ENCODE peak calls at places on chromosome 20, in six cellular contexts. One of them, this sample, is unnamed. For H3K36me3, the result is how much of the 10 kb centered on the place peaks cover.

GRCh38 chr20:4373454-4373853 is 348.3 kb upstream of the PRND start:
- DNase-seq in HCT116: no peak
- DNase-seq in upper lobe of right lung: no peak
- DNase-seq in neural progenitor cell: no peak
- DNase-seq in heart right ventricle: no peak
- DNase-seq in naive thymus-derived CD4-positive, alpha-beta T cell: no peak
- DNase-seq in this sample: no peak

GRCh38 chr20:36461600-36462439 is 79.5 kb upstream of the MYL9 start:
- DNase-seq in naive thymus-derived CD4-positive, alpha-beta T cell: peak
- DNase-seq in upper lobe of right lung: peak
- DNase-seq in HCT116: no peak
- DNase-seq in heart right ventricle: peak
- DNase-seq in neural progenitor cell: peak
- DNase-seq in this sample: peak

GRCh38 chr20:23296841-23297701 is 53.5 kb upstream of the NXT1 start:
- DNase-seq in neural progenitor cell: peak
- DNase-seq in HCT116: no peak
- DNase-seq in heart right ventricle: no peak
- DNase-seq in naive thymus-derived CD4-positive, alpha-beta T cell: no peak
- DNase-seq in upper lobe of right lung: peak
- DNase-seq in this sample: no peak

GRCh38 chr20:10492065-10492464 is 57.0 kb downstream of the SLX4IP start:
- DNase-seq in naive thymus-derived CD4-positive, alpha-beta T cell: no peak
- DNase-seq in heart right ventricle: no peak
- DNase-seq in neural progenitor cell: no peak
- DNase-seq in upper lobe of right lung: no peak
- DNase-seq in HCT116: no peak
- DNase-seq in this sample: no peak

GRCh38 chr20:47558699-47559098 is 57.0 kb downstream of the NCOA3 start:
- DNase-seq in naive thymus-derived CD4-positive, alpha-beta T cell: no peak
- DNase-seq in neural progenitor cell: no peak
- DNase-seq in HCT116: no peak
- DNase-seq in upper lobe of right lung: no peak
- DNase-seq in heart right ventricle: no peak
- DNase-seq in this sample: no peak

GRCh38 chr20:37970856-37971245 is 62.4 kb downstream of the TTI1 start:
- DNase-seq in naive thymus-derived CD4-positive, alpha-beta T cell: no peak
- DNase-seq in HCT116: no peak
- DNase-seq in heart right ventricle: no peak
- DNase-seq in neural progenitor cell: no peak
- DNase-seq in upper lobe of right lung: no peak
- DNase-seq in this sample: no peak

GRCh38 chr20:60095456-60095855 is 137.2 kb downstream of the CDH26 start:
- DNase-seq in heart right ventricle: peak
- DNase-seq in neural progenitor cell: no peak
- DNase-seq in naive thymus-derived CD4-positive, alpha-beta T cell: no peak
- DNase-seq in HCT116: no peak
- DNase-seq in upper lobe of right lung: no peak
- DNase-seq in this sample: no peak

GRCh38 chr20:34701405-34702085 is 2.6 kb upstream of the TP53INP2 start:
- DNase-seq in HCT116: no peak
- DNase-seq in heart right ventricle: no peak
- DNase-seq in upper lobe of right lung: no peak
- DNase-seq in naive thymus-derived CD4-positive, alpha-beta T cell: no peak
- DNase-seq in neural progenitor cell: no peak
- DNase-seq in this sample: no peak

GRCh38 chr20:38229376-38230252 is 30.9 kb downstream of the KIAA1755 start:
- DNase-seq in upper lobe of right lung: no peak
- DNase-seq in naive thymus-derived CD4-positive, alpha-beta T cell: no peak
- DNase-seq in heart right ventricle: no peak
- DNase-seq in neural progenitor cell: peak
- DNase-seq in HCT116: no peak
- DNase-seq in this sample: no peak

GRCh38 chr20:57851786-57852185 is 142.0 kb upstream of the PMEPA1 start:
- DNase-seq in HCT116: no peak
- DNase-seq in heart right ventricle: no peak
- DNase-seq in upper lobe of right lung: no peak
- DNase-seq in neural progenitor cell: no peak
- DNase-seq in naive thymus-derived CD4-positive, alpha-beta T cell: no peak
- DNase-seq in this sample: no peak

GRCh38 chr20:44745560-44746366 is at the start of gene KCNK15:
- DNase-seq in upper lobe of right lung: peak
- DNase-seq in naive thymus-derived CD4-positive, alpha-beta T cell: peak
- DNase-seq in heart right ventricle: peak
- DNase-seq in neural progenitor cell: peak
- DNase-seq in HCT116: no peak
- DNase-seq in this sample: no peak

GRCh38 chr20:54173653-54174451 is at the start of gene CYP24A1:
- DNase-seq in heart right ventricle: no peak
- DNase-seq in upper lobe of right lung: peak
- DNase-seq in naive thymus-derived CD4-positive, alpha-beta T cell: no peak
- DNase-seq in HCT116: no peak
- DNase-seq in neural progenitor cell: peak
- DNase-seq in this sample: no peak

GRCh38 chr20:53943522-53944291 is 126.7 kb downstream of the BCAS1 start:
- DNase-seq in HCT116: no peak
- DNase-seq in upper lobe of right lung: no peak
- DNase-seq in heart right ventricle: peak
- DNase-seq in neural progenitor cell: no peak
- DNase-seq in naive thymus-derived CD4-positive, alpha-beta T cell: no peak
- DNase-seq in this sample: peak

GRCh38 chr20:34627458-34627857 is 49.4 kb downstream of the PIGU start:
- DNase-seq in HCT116: no peak
- DNase-seq in upper lobe of right lung: no peak
- DNase-seq in naive thymus-derived CD4-positive, alpha-beta T cell: no peak
- DNase-seq in neural progenitor cell: no peak
- DNase-seq in heart right ventricle: no peak
- DNase-seq in this sample: no peak

GRCh38 chr20:1184638-1185315 is at the start of gene TMEM74B:
- DNase-seq in naive thymus-derived CD4-positive, alpha-beta T cell: no peak
- DNase-seq in HCT116: no peak
- DNase-seq in neural progenitor cell: peak
- DNase-seq in upper lobe of right lung: no peak
- DNase-seq in heart right ventricle: no peak
- DNase-seq in this sample: peak

GRCh38 chr20:1185781-1186334 is 1.1 kb upstream of the TMEM74B start:
- DNase-seq in upper lobe of right lung: peak
- DNase-seq in naive thymus-derived CD4-positive, alpha-beta T cell: peak
- DNase-seq in heart right ventricle: peak
- DNase-seq in HCT116: peak
- DNase-seq in neural progenitor cell: peak
- DNase-seq in this sample: peak

GRCh38 chr20:1185316-1185741 is 548 bp upstream of the TMEM74B start:
- DNase-seq in HCT116: no peak
- DNase-seq in naive thymus-derived CD4-positive, alpha-beta T cell: no peak
- DNase-seq in upper lobe of right lung: no peak
- DNase-seq in neural progenitor cell: peak
- DNase-seq in heart right ventricle: no peak
- DNase-seq in this sample: peak

GRCh38 chr20:1183153-1183552 is 1.6 kb downstream of the TMEM74B start:
- DNase-seq in naive thymus-derived CD4-positive, alpha-beta T cell: no peak
- DNase-seq in heart right ventricle: no peak
- DNase-seq in neural progenitor cell: no peak
- DNase-seq in upper lobe of right lung: no peak
- DNase-seq in HCT116: no peak
- DNase-seq in this sample: no peak

GRCh38 chr20:1184260-1184637 is 532 bp downstream of the TMEM74B start:
- DNase-seq in neural progenitor cell: no peak
- DNase-seq in heart right ventricle: no peak
- DNase-seq in HCT116: no peak
- DNase-seq in naive thymus-derived CD4-positive, alpha-beta T cell: no peak
- DNase-seq in upper lobe of right lung: no peak
- DNase-seq in this sample: no peak
- H3K4me3 ChIP-seq in neural progenitor cell: peak
- H3K4me3 ChIP-seq in heart right ventricle: peak
- H3K4me3 ChIP-seq in HCT116: peak
- H3K4me3 ChIP-seq in naive thymus-derived CD4-positive, alpha-beta T cell: no peak
- H3K4me3 ChIP-seq in upper lobe of right lung: peak
- H3K4me3 ChIP-seq in this sample: peak

DNA sequence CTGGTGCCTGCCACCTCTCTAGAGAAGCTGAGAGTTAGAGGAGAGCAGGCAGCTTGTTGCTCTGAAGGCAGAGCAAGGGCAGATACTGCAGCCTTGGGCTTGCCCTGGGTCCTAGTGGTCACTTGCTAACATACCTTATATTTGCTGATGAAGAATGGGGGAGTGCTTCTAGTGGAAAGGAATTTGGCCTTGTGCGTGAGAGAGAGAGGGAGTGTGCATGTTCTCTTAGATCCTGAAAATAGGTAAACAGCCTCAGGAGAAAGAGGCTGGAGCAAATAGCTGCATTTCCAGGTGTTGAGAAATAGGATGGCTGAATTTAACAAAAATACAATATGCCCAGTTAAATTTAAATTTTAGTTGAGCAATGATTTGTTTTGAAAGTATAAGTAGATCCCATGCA is 724.5 kb upstream of the FLRT3 start:
- DNase-seq in neural progenitor cell: peak
- DNase-seq in naive thymus-derived CD4-positive, alpha-beta T cell: no peak
- DNase-seq in upper lobe of right lung: no peak
- DNase-seq in HCT116: no peak
- DNase-seq in heart right ventricle: no peak
- DNase-seq in this sample: no peak
- H3K36me3 ChIP-seq in neural progenitor cell: under half
- H3K36me3 ChIP-seq in naive thymus-derived CD4-positive, alpha-beta T cell: under half
- H3K36me3 ChIP-seq in upper lobe of right lung: under half
- H3K36me3 ChIP-seq in HCT116: under half
- H3K36me3 ChIP-seq in heart right ventricle: under half
- H3K36me3 ChIP-seq in this sample: under half

GRCh38 chr20:51446656-51447055 is 95.9 kb downstream of the NFATC2 start:
- DNase-seq in heart right ventricle: no peak
- DNase-seq in upper lobe of right lung: no peak
- DNase-seq in naive thymus-derived CD4-positive, alpha-beta T cell: no peak
- DNase-seq in HCT116: peak
- DNase-seq in neural progenitor cell: no peak
- DNase-seq in this sample: no peak

GRCh38 chr20:51449498-51450220 is 92.9 kb downstream of the NFATC2 start:
- DNase-seq in neural progenitor cell: no peak
- DNase-seq in heart right ventricle: no peak
- DNase-seq in HCT116: no peak
- DNase-seq in naive thymus-derived CD4-positive, alpha-beta T cell: no peak
- DNase-seq in upper lobe of right lung: no peak
- DNase-seq in this sample: no peak

GRCh38 chr20:51446230-51446629 is 96.3 kb downstream of the NFATC2 start:
- DNase-seq in HCT116: no peak
- DNase-seq in naive thymus-derived CD4-positive, alpha-beta T cell: no peak
- DNase-seq in upper lobe of right lung: no peak
- DNase-seq in neural progenitor cell: no peak
- DNase-seq in heart right ventricle: no peak
- DNase-seq in this sample: no peak

GRCh38 chr20:51447097-51447764 is 95.3 kb downstream of the NFATC2 start:
- DNase-seq in neural progenitor cell: peak
- DNase-seq in upper lobe of right lung: no peak
- DNase-seq in HCT116: peak
- DNase-seq in heart right ventricle: peak
- DNase-seq in naive thymus-derived CD4-positive, alpha-beta T cell: no peak
- DNase-seq in this sample: peak

DNA sequence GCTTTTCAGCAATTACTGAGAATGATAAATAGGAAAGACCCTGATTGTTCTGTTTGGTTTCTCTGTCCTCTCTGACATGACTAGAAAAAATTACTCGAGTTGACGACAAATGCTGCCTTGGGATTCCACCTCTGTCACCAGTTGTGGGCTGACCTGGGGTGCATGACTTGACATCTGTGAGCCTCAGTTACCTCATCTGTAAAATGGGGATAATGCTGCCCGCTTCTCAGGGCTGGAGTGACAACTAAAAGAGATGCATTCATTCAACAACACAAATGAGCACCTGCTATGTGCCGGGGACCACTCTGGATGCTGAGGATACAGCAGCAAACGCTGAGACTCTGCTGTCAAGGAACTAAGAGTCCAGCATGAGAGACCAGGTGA is 94.8 kb downstream of the NFATC2 start:
- DNase-seq in neural progenitor cell: no peak
- DNase-seq in upper lobe of right lung: no peak
- DNase-seq in HCT116: no peak
- DNase-seq in heart right ventricle: no peak
- DNase-seq in naive thymus-derived CD4-positive, alpha-beta T cell: no peak
- DNase-seq in this sample: no peak
- H3K4me3 ChIP-seq in neural progenitor cell: no peak
- H3K4me3 ChIP-seq in upper lobe of right lung: no peak
- H3K4me3 ChIP-seq in HCT116: no peak
- H3K4me3 ChIP-seq in heart right ventricle: no peak
- H3K4me3 ChIP-seq in naive thymus-derived CD4-positive, alpha-beta T cell: no peak
- H3K4me3 ChIP-seq in this sample: no peak

GRCh38 chr20:43463133-43463863 is 5.6 kb downstream of the SRSF6 start:
- DNase-seq in HCT116: no peak
- DNase-seq in upper lobe of right lung: no peak
- DNase-seq in heart right ventricle: no peak
- DNase-seq in naive thymus-derived CD4-positive, alpha-beta T cell: no peak
- DNase-seq in neural progenitor cell: no peak
- DNase-seq in this sample: no peak
- H3K36me3 ChIP-seq in HCT116: half or more
- H3K36me3 ChIP-seq in upper lobe of right lung: half or more
- H3K36me3 ChIP-seq in heart right ventricle: under half
- H3K36me3 ChIP-seq in naive thymus-derived CD4-positive, alpha-beta T cell: under half
- H3K36me3 ChIP-seq in neural progenitor cell: under half
- H3K36me3 ChIP-seq in this sample: half or more

This sample was measured in HAP-1.